ENCODE peak calls at places on chromosomes 3 and 15, in seven cellular contexts. One of them, this sample, is unnamed.

GRCh38 chr15:63189955-63190691 is 717 bp downstream of the RAB8B start:
- DNase-seq in NCI-H1092 treated with DMSO at 0.1 percent for 48 hours: no peak
- DNase-seq in Panc1: no peak
- DNase-seq in lower leg skin: no peak
- DNase-seq in activated naive CD4-positive, alpha-beta T cell treated with Interleukin-2 at 50 U/mL for 16 hours: no peak
- DNase-seq in fibroblast of gingiva: no peak
- DNase-seq in GM23248: peak; percentile 49
- DNase-seq in this sample: no peak

GRCh38 chr3:176526194-176526593 is 671.1 kb downstream of the TBL1XR1 start:
- DNase-seq in Panc1: no peak
- DNase-seq in GM23248: no peak
- DNase-seq in fibroblast of gingiva: no peak
- DNase-seq in activated naive CD4-positive, alpha-beta T cell treated with Interleukin-2 at 50 U/mL for 16 hours: no peak
- DNase-seq in lower leg skin: no peak
- DNase-seq in NCI-H1092 treated with DMSO at 0.1 percent for 48 hours: no peak
- DNase-seq in this sample: no peak

GRCh38 chr15:75138016-75138999 is 63.4 kb upstream of the C15orf39 start:
- DNase-seq in NCI-H1092 treated with DMSO at 0.1 percent for 48 hours: no peak
- DNase-seq in activated naive CD4-positive, alpha-beta T cell treated with Interleukin-2 at 50 U/mL for 16 hours: no peak
- DNase-seq in GM23248: peak; percentile 68
- DNase-seq in fibroblast of gingiva: no peak
- DNase-seq in Panc1: no peak
- DNase-seq in lower leg skin: no peak
- DNase-seq in this sample: no peak

GRCh38 chr3:136631424-136631823 is 120.8 kb downstream of the STAG1 start:
- DNase-seq in Panc1: no peak
- DNase-seq in NCI-H1092 treated with DMSO at 0.1 percent for 48 hours: no peak
- DNase-seq in GM23248: no peak
- DNase-seq in lower leg skin: no peak
- DNase-seq in fibroblast of gingiva: no peak
- DNase-seq in activated naive CD4-positive, alpha-beta T cell treated with Interleukin-2 at 50 U/mL for 16 hours: no peak
- DNase-seq in this sample: no peak

GRCh38 chr3:33729993-33730392 is 11.9 kb upstream of the CLASP2 start:
- DNase-seq in fibroblast of gingiva: no peak
- DNase-seq in Panc1: no peak
- DNase-seq in lower leg skin: no peak
- DNase-seq in NCI-H1092 treated with DMSO at 0.1 percent for 48 hours: no peak
- DNase-seq in activated naive CD4-positive, alpha-beta T cell treated with Interleukin-2 at 50 U/mL for 16 hours: no peak
- DNase-seq in GM23248: no peak
- DNase-seq in this sample: no peak

GRCh38 chr3:39383190-39383912 is at the start of gene SLC25A38:
- DNase-seq in activated naive CD4-positive, alpha-beta T cell treated with Interleukin-2 at 50 U/mL for 16 hours: peak; percentile 84
- DNase-seq in fibroblast of gingiva: peak; percentile 88
- DNase-seq in NCI-H1092 treated with DMSO at 0.1 percent for 48 hours: no peak
- DNase-seq in lower leg skin: peak; percentile 71
- DNase-seq in Panc1: peak; percentile 61
- DNase-seq in GM23248: peak; percentile 97
- DNase-seq in this sample: no peak

GRCh38 chr3:13579089-13579488 is 30.2 kb downstream of the FBLN2 start:
- DNase-seq in lower leg skin: no peak
- DNase-seq in fibroblast of gingiva: peak; percentile 88
- DNase-seq in activated naive CD4-positive, alpha-beta T cell treated with Interleukin-2 at 50 U/mL for 16 hours: no peak
- DNase-seq in Panc1: no peak
- DNase-seq in GM23248: peak; percentile 94
- DNase-seq in NCI-H1092 treated with DMSO at 0.1 percent for 48 hours: no peak
- DNase-seq in this sample: no peak

GRCh38 chr15:42285042-42285441 is 11.8 kb upstream of the TMEM87A start:
- DNase-seq in GM23248: peak; percentile 30
- DNase-seq in Panc1: no peak
- DNase-seq in lower leg skin: no peak
- DNase-seq in NCI-H1092 treated with DMSO at 0.1 percent for 48 hours: no peak
- DNase-seq in activated naive CD4-positive, alpha-beta T cell treated with Interleukin-2 at 50 U/mL for 16 hours: no peak
- DNase-seq in fibroblast of gingiva: peak; percentile 53
- DNase-seq in this sample: no peak

GRCh38 chr3:63975705-63976104 is 47.6 kb downstream of the PSMD6 start:
- DNase-seq in Panc1: no peak
- DNase-seq in GM23248: peak; percentile 57
- DNase-seq in NCI-H1092 treated with DMSO at 0.1 percent for 48 hours: no peak
- DNase-seq in activated naive CD4-positive, alpha-beta T cell treated with Interleukin-2 at 50 U/mL for 16 hours: no peak
- DNase-seq in lower leg skin: peak; percentile 67
- DNase-seq in fibroblast of gingiva: peak; percentile 56
- DNase-seq in this sample: peak; percentile 14

GRCh38 chr3:38343797-38344594 is 2.6 kb upstream of the XYLB start:
- DNase-seq in GM23248: no peak
- DNase-seq in NCI-H1092 treated with DMSO at 0.1 percent for 48 hours: no peak
- DNase-seq in fibroblast of gingiva: peak; percentile 17
- DNase-seq in Panc1: no peak
- DNase-seq in lower leg skin: no peak
- DNase-seq in activated naive CD4-positive, alpha-beta T cell treated with Interleukin-2 at 50 U/mL for 16 hours: no peak
- DNase-seq in this sample: no peak

GRCh38 chr15:99450896-99451358 is 114.9 kb upstream of the MEF2A start:
- DNase-seq in lower leg skin: peak; percentile 66
- DNase-seq in activated naive CD4-positive, alpha-beta T cell treated with Interleukin-2 at 50 U/mL for 16 hours: peak; percentile 64
- DNase-seq in GM23248: peak; percentile 52
- DNase-seq in NCI-H1092 treated with DMSO at 0.1 percent for 48 hours: no peak
- DNase-seq in Panc1: no peak
- DNase-seq in fibroblast of gingiva: no peak
- DNase-seq in this sample: peak; percentile 28

This sample was measured in NCI-H345.